ENCODE peak calls at places on chromosomes 4 and X, in seven cellular contexts. One of them, this sample, is unnamed.
A peak's percentile ranks its signal among the peaks of the same experiment; 100 is the strongest.

GRCh38 chr4:185254434-185254833 is 45.0 kb downstream of the SNX25 start:
- DNase-seq in heart right ventricle: no peak
- DNase-seq in GM12878: no peak
- DNase-seq in heart left ventricle: no peak
- DNase-seq in right cardiac atrium: no peak
- DNase-seq in tibial artery: no peak
- DNase-seq in K562: no peak
- DNase-seq in this sample: no peak

GRCh38 chr4:32117696-32118095 is 1397.5 kb downstream of the PCDH7 start:
- DNase-seq in heart right ventricle: no peak
- DNase-seq in GM12878: no peak
- DNase-seq in heart left ventricle: no peak
- DNase-seq in right cardiac atrium: no peak
- DNase-seq in tibial artery: no peak
- DNase-seq in K562: no peak
- DNase-seq in this sample: no peak

GRCh38 chrX:128216364-128216763 is 164.2 kb upstream of the ACTRT1 start:
- DNase-seq in heart right ventricle: no peak
- DNase-seq in GM12878: no peak
- DNase-seq in heart left ventricle: no peak
- DNase-seq in right cardiac atrium: no peak
- DNase-seq in tibial artery: no peak
- DNase-seq in K562: no peak
- DNase-seq in this sample: no peak

GRCh38 chrX:128052303-128052702 is at the start of gene ACTRT1:
- DNase-seq in heart right ventricle: no peak
- DNase-seq in GM12878: no peak
- DNase-seq in heart left ventricle: no peak
- DNase-seq in right cardiac atrium: no peak
- DNase-seq in tibial artery: no peak
- DNase-seq in K562: no peak
- DNase-seq in this sample: no peak

GRCh38 chrX:130091976-130092522 is 18.2 kb downstream of the ELF4 start:
- DNase-seq in heart right ventricle: no peak
- DNase-seq in GM12878: peak; percentile 81
- DNase-seq in heart left ventricle: no peak
- DNase-seq in right cardiac atrium: peak; percentile 80
- DNase-seq in tibial artery: no peak
- DNase-seq in K562: peak; percentile 86
- DNase-seq in this sample: peak; percentile 28

GRCh38 chr4:52911684-52912294 is 49.7 kb downstream of the RASL11B start:
- DNase-seq in heart right ventricle: peak; percentile 80
- DNase-seq in GM12878: peak; percentile 9
- DNase-seq in heart left ventricle: peak; percentile 65
- DNase-seq in right cardiac atrium: peak; percentile 81
- DNase-seq in tibial artery: peak; percentile 75
- DNase-seq in K562: peak; percentile 64
- DNase-seq in this sample: peak; percentile 59

GRCh38 chrX:97563531-97564133 is 679.9 kb downstream of the RPA4 start:
- DNase-seq in heart right ventricle: peak; percentile 13
- DNase-seq in GM12878: peak; percentile 66
- DNase-seq in heart left ventricle: peak; percentile 8
- DNase-seq in right cardiac atrium: peak; percentile 46
- DNase-seq in tibial artery: no peak
- DNase-seq in K562: no peak
- DNase-seq in this sample: peak; percentile 16

GRCh38 chr4:25580633-25581467 is 74.8 kb upstream of the SLC34A2 start:
- DNase-seq in heart right ventricle: no peak
- DNase-seq in GM12878: no peak
- DNase-seq in heart left ventricle: no peak
- DNase-seq in right cardiac atrium: no peak
- DNase-seq in tibial artery: no peak
- DNase-seq in K562: no peak
- DNase-seq in this sample: no peak

GRCh38 chr4:17957689-17958088 is 63.9 kb downstream of the LCORL start:
- DNase-seq in heart right ventricle: no peak
- DNase-seq in GM12878: no peak
- DNase-seq in heart left ventricle: no peak
- DNase-seq in right cardiac atrium: no peak
- DNase-seq in tibial artery: no peak
- DNase-seq in K562: no peak
- DNase-seq in this sample: no peak

GRCh38 chrX:103248553-103248952 is 6.4 kb downstream of the TCEAL8 start:
- DNase-seq in heart right ventricle: no peak
- DNase-seq in GM12878: no peak
- DNase-seq in heart left ventricle: no peak
- DNase-seq in right cardiac atrium: no peak
- DNase-seq in tibial artery: no peak
- DNase-seq in K562: peak; percentile 34
- DNase-seq in this sample: no peak

GRCh38 chrX:30577362-30577961 is at the start of gene TASL:
- DNase-seq in heart right ventricle: no peak
- DNase-seq in GM12878: peak; percentile 94
- DNase-seq in heart left ventricle: no peak
- DNase-seq in right cardiac atrium: no peak
- DNase-seq in tibial artery: no peak
- DNase-seq in K562: no peak
- DNase-seq in this sample: no peak

GRCh38 chr4:90842960-90843359 is 715.8 kb downstream of the CCSER1 start:
- DNase-seq in heart right ventricle: no peak
- DNase-seq in GM12878: peak; percentile 49
- DNase-seq in heart left ventricle: no peak
- DNase-seq in right cardiac atrium: no peak
- DNase-seq in tibial artery: no peak
- DNase-seq in K562: no peak
- DNase-seq in this sample: no peak

GRCh38 chr4:75514949-75515612 is 808 bp downstream of the THAP6 start:
- DNase-seq in heart right ventricle: no peak
- DNase-seq in GM12878: peak; percentile 32
- DNase-seq in heart left ventricle: no peak
- DNase-seq in right cardiac atrium: no peak
- DNase-seq in tibial artery: no peak
- DNase-seq in K562: no peak
- DNase-seq in this sample: no peak

GRCh38 chr4:41638806-41639205 is 100.8 kb downstream of the LIMCH1 start:
- DNase-seq in heart right ventricle: no peak
- DNase-seq in GM12878: no peak
- DNase-seq in heart left ventricle: no peak
- DNase-seq in right cardiac atrium: no peak
- DNase-seq in tibial artery: no peak
- DNase-seq in K562: no peak
- DNase-seq in this sample: no peak

GRCh38 chr4:73673286-73673685 is 53.0 kb upstream of the RASSF6 start:
- DNase-seq in heart right ventricle: no peak
- DNase-seq in GM12878: no peak
- DNase-seq in heart left ventricle: peak; percentile 7
- DNase-seq in right cardiac atrium: peak; percentile 46
- DNase-seq in tibial artery: no peak
- DNase-seq in K562: no peak
- DNase-seq in this sample: no peak
- H3K4me1 ChIP-seq in heart right ventricle: peaks cover 8% of the 10 kb centered on the region
- H3K4me1 ChIP-seq in GM12878: no peaks in the 10 kb centered on the region
- H3K4me1 ChIP-seq in heart left ventricle: peaks cover 3% of the 10 kb centered on the region
- H3K4me1 ChIP-seq in right cardiac atrium: no peaks in the 10 kb centered on the region
- H3K4me1 ChIP-seq in tibial artery: peaks cover 17% of the 10 kb centered on the region
- H3K4me1 ChIP-seq in K562: no peaks in the 10 kb centered on the region
- H3K4me1 ChIP-seq in this sample: no peaks in the 10 kb centered on the region

GRCh38 chr4:81061340-81061730 is 30.8 kb downstream of the BMP3 start:
- DNase-seq in heart right ventricle: no peak
- DNase-seq in GM12878: no peak
- DNase-seq in heart left ventricle: no peak
- DNase-seq in right cardiac atrium: no peak
- DNase-seq in tibial artery: no peak
- DNase-seq in K562: no peak
- DNase-seq in this sample: no peak

GRCh38 chr4:81062001-81062400 is 31.5 kb downstream of the BMP3 start:
- DNase-seq in heart right ventricle: no peak
- DNase-seq in GM12878: no peak
- DNase-seq in heart left ventricle: no peak
- DNase-seq in right cardiac atrium: no peak
- DNase-seq in tibial artery: no peak
- DNase-seq in K562: no peak
- DNase-seq in this sample: no peak

GRCh38 chr4:81060587-81061339 is 30.3 kb downstream of the BMP3 start:
- DNase-seq in heart right ventricle: no peak
- DNase-seq in GM12878: no peak
- DNase-seq in heart left ventricle: no peak
- DNase-seq in right cardiac atrium: no peak
- DNase-seq in tibial artery: no peak
- DNase-seq in K562: no peak
- DNase-seq in this sample: no peak

GRCh38 chr4:81069706-81070331 is 39.3 kb downstream of the BMP3 start:
- DNase-seq in heart right ventricle: peak; percentile 57
- DNase-seq in GM12878: peak; percentile 32
- DNase-seq in heart left ventricle: peak; percentile 32
- DNase-seq in right cardiac atrium: no peak
- DNase-seq in tibial artery: no peak
- DNase-seq in K562: peak; percentile 55
- DNase-seq in this sample: peak; percentile 10

DNA sequence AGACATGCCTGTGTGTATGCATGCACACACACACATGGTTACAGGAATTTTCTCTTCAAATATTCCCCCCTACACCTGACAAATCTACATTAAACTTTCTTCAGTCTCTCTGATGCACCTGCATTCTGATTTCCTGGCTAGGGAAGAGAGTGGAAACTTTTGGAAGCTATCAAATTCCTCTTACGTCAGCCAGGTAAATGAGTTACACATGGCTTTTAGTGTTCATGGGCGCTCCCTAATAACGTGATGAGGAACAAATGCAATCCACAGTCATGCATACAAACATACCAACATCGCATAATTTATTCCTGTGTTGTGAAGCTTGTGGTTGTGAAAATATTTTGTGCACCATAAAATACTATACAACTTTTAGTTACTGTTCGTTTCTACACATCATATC is 34.9 kb downstream of the BMP3 start:
- DNase-seq in heart right ventricle: no peak
- DNase-seq in GM12878: no peak
- DNase-seq in heart left ventricle: no peak
- DNase-seq in right cardiac atrium: no peak
- DNase-seq in tibial artery: no peak
- DNase-seq in K562: no peak
- DNase-seq in this sample: no peak
- H3K4me3 ChIP-seq in heart right ventricle: no peak overlapping the region
- H3K4me3 ChIP-seq in GM12878: no peak overlapping the region
- H3K4me3 ChIP-seq in heart left ventricle: no peak overlapping the region
- H3K4me3 ChIP-seq in right cardiac atrium: no peak overlapping the region
- H3K4me3 ChIP-seq in tibial artery: no peak overlapping the region
- H3K4me3 ChIP-seq in K562: no peak overlapping the region
- H3K4me3 ChIP-seq in this sample: no peak overlapping the region

GRCh38 chrX:110287605-110288004 is 30.3 kb downstream of the AMMECR1 start:
- DNase-seq in heart right ventricle: no peak
- DNase-seq in GM12878: no peak
- DNase-seq in heart left ventricle: no peak
- DNase-seq in right cardiac atrium: no peak
- DNase-seq in tibial artery: no peak
- DNase-seq in K562: no peak
- DNase-seq in this sample: no peak
- H3K27me3 ChIP-seq in heart right ventricle: no peaks in the 10 kb centered on the region
- H3K27me3 ChIP-seq in GM12878: no peaks in the 10 kb centered on the region
- H3K27me3 ChIP-seq in heart left ventricle: no peaks in the 10 kb centered on the region
- H3K27me3 ChIP-seq in right cardiac atrium: no peaks in the 10 kb centered on the region
- H3K27me3 ChIP-seq in tibial artery: no peaks in the 10 kb centered on the region
- H3K27me3 ChIP-seq in K562: no peaks in the 10 kb centered on the region
- H3K27me3 ChIP-seq in this sample: no peaks in the 10 kb centered on the region

GRCh38 chr4:15653864-15654391 is 1.2 kb downstream of the FBXL5 start:
- DNase-seq in heart right ventricle: no peak
- DNase-seq in GM12878: no peak
- DNase-seq in heart left ventricle: no peak
- DNase-seq in right cardiac atrium: no peak
- DNase-seq in tibial artery: no peak
- DNase-seq in K562: peak; percentile 71
- DNase-seq in this sample: no peak
- H3K4me1 ChIP-seq in heart right ventricle: peaks cover 57% of the 10 kb centered on the region
- H3K4me1 ChIP-seq in GM12878: peaks cover 24% of the 10 kb centered on the region
- H3K4me1 ChIP-seq in heart left ventricle: peaks cover 59% of the 10 kb centered on the region
- H3K4me1 ChIP-seq in right cardiac atrium: no peaks in the 10 kb centered on the region
- H3K4me1 ChIP-seq in tibial artery: peaks cover 75% of the 10 kb centered on the region
- H3K4me1 ChIP-seq in K562: peaks cover 21% of the 10 kb centered on the region
- H3K4me1 ChIP-seq in this sample: peaks cover 67% of the 10 kb centered on the region

GRCh38 chr4:8165374-8165896 is 6.8 kb upstream of the ABLIM2 start:
- DNase-seq in heart right ventricle: no peak
- DNase-seq in GM12878: no peak
- DNase-seq in heart left ventricle: no peak
- DNase-seq in right cardiac atrium: peak; percentile 53
- DNase-seq in tibial artery: no peak
- DNase-seq in K562: no peak
- DNase-seq in this sample: no peak

GRCh38 chr4:8168232-8168631 is 9.6 kb upstream of the ABLIM2 start:
- DNase-seq in heart right ventricle: no peak
- DNase-seq in GM12878: no peak
- DNase-seq in heart left ventricle: no peak
- DNase-seq in right cardiac atrium: no peak
- DNase-seq in tibial artery: no peak
- DNase-seq in K562: no peak
- DNase-seq in this sample: no peak

GRCh38 chr4:8167815-8168214 is 9.2 kb upstream of the ABLIM2 start:
- DNase-seq in heart right ventricle: no peak
- DNase-seq in GM12878: no peak
- DNase-seq in heart left ventricle: no peak
- DNase-seq in right cardiac atrium: peak; percentile 77
- DNase-seq in tibial artery: no peak
- DNase-seq in K562: no peak
- DNase-seq in this sample: no peak

GRCh38 chr4:8168832-8169598 is 10.4 kb upstream of the ABLIM2 start:
- DNase-seq in heart right ventricle: no peak
- DNase-seq in GM12878: no peak
- DNase-seq in heart left ventricle: no peak
- DNase-seq in right cardiac atrium: no peak
- DNase-seq in tibial artery: no peak
- DNase-seq in K562: no peak
- DNase-seq in this sample: no peak

GRCh38 chr4:8167291-8167690 is 8.7 kb upstream of the ABLIM2 start:
- DNase-seq in heart right ventricle: no peak
- DNase-seq in GM12878: no peak
- DNase-seq in heart left ventricle: no peak
- DNase-seq in right cardiac atrium: peak; percentile 53
- DNase-seq in tibial artery: no peak
- DNase-seq in K562: no peak
- DNase-seq in this sample: no peak
- H3K4me3 ChIP-seq in heart right ventricle: no peak overlapping the region
- H3K4me3 ChIP-seq in GM12878: no peak overlapping the region
- H3K4me3 ChIP-seq in heart left ventricle: no peak overlapping the region
- H3K4me3 ChIP-seq in right cardiac atrium: no peak overlapping the region
- H3K4me3 ChIP-seq in tibial artery: no peak overlapping the region
- H3K4me3 ChIP-seq in K562: no peak overlapping the region
- H3K4me3 ChIP-seq in this sample: no peak overlapping the region

GRCh38 chr4:73597594-73597993 is 22.6 kb downstream of the RASSF6 start:
- DNase-seq in heart right ventricle: no peak
- DNase-seq in GM12878: no peak
- DNase-seq in heart left ventricle: no peak
- DNase-seq in right cardiac atrium: no peak
- DNase-seq in tibial artery: no peak
- DNase-seq in K562: no peak
- DNase-seq in this sample: no peak
- H3K27me3 ChIP-seq in heart right ventricle: no peaks in the 10 kb centered on the region
- H3K27me3 ChIP-seq in GM12878: no peaks in the 10 kb centered on the region
- H3K27me3 ChIP-seq in heart left ventricle: no peaks in the 10 kb centered on the region
- H3K27me3 ChIP-seq in right cardiac atrium: no peaks in the 10 kb centered on the region
- H3K27me3 ChIP-seq in tibial artery: no peaks in the 10 kb centered on the region
- H3K27me3 ChIP-seq in K562: no peaks in the 10 kb centered on the region
- H3K27me3 ChIP-seq in this sample: no peaks in the 10 kb centered on the region

This sample was measured in left ventricle myocardium inferior.